ENCODE peak calls at places on chromosomes 4 and X, in four cellular contexts. One of them, this sample, is unnamed.

GRCh38 chr4:139503622-139504166 is 49.8 kb downstream of the RAB33B start:
- DNase-seq in neural progenitor cell: no peak
- DNase-seq in GM03348: no peak
- DNase-seq in activated CD8-positive, alpha-beta memory T cell treated with anti-CD3 and anti-CD28 coated beads, Interleukin-2, amount 50 U/mL, for 48 hours: no peak
- DNase-seq in this sample: no peak

GRCh38 chr4:137794779-137795178 is 262.5 kb upstream of the PCDH18 start:
- DNase-seq in GM03348: peak; percentile 4
- DNase-seq in activated CD8-positive, alpha-beta memory T cell treated with anti-CD3 and anti-CD28 coated beads, Interleukin-2, amount 50 U/mL, for 48 hours: no peak
- DNase-seq in neural progenitor cell: no peak
- DNase-seq in this sample: no peak

GRCh38 chr4:146450524-146450923 is 71.2 kb downstream of the SLC10A7 start:
- DNase-seq in neural progenitor cell: no peak
- DNase-seq in activated CD8-positive, alpha-beta memory T cell treated with anti-CD3 and anti-CD28 coated beads, Interleukin-2, amount 50 U/mL, for 48 hours: no peak
- DNase-seq in GM03348: peak; percentile 9
- DNase-seq in this sample: no peak

GRCh38 chrX:72084114-72084513 is 47.6 kb downstream of the RTL5 start:
- DNase-seq in GM03348: no peak
- DNase-seq in activated CD8-positive, alpha-beta memory T cell treated with anti-CD3 and anti-CD28 coated beads, Interleukin-2, amount 50 U/mL, for 48 hours: no peak
- DNase-seq in neural progenitor cell: no peak
- DNase-seq in this sample: no peak

GRCh38 chr4:123102897-123103489 is 180.6 kb upstream of the NUDT6 start:
- DNase-seq in neural progenitor cell: peak; percentile 44
- DNase-seq in activated CD8-positive, alpha-beta memory T cell treated with anti-CD3 and anti-CD28 coated beads, Interleukin-2, amount 50 U/mL, for 48 hours: no peak
- DNase-seq in GM03348: peak; percentile 44
- DNase-seq in this sample: no peak

GRCh38 chr4:113293043-113293560 is 243.6 kb downstream of the ANK2 start:
- DNase-seq in activated CD8-positive, alpha-beta memory T cell treated with anti-CD3 and anti-CD28 coated beads, Interleukin-2, amount 50 U/mL, for 48 hours: no peak
- DNase-seq in GM03348: peak; percentile 62
- DNase-seq in neural progenitor cell: peak; percentile 34
- DNase-seq in this sample: peak; percentile 68

GRCh38 chr4:53497446-53498069 is 93.7 kb downstream of the LNX1 start:
- DNase-seq in neural progenitor cell: peak; percentile 47
- DNase-seq in GM03348: peak; percentile 84
- DNase-seq in activated CD8-positive, alpha-beta memory T cell treated with anti-CD3 and anti-CD28 coated beads, Interleukin-2, amount 50 U/mL, for 48 hours: no peak
- DNase-seq in this sample: peak; percentile 71

GRCh38 chrX:40153335-40154221 is 55.8 kb upstream of the BCOR start:
- DNase-seq in GM03348: peak; percentile 41
- DNase-seq in neural progenitor cell: peak; percentile 70
- DNase-seq in activated CD8-positive, alpha-beta memory T cell treated with anti-CD3 and anti-CD28 coated beads, Interleukin-2, amount 50 U/mL, for 48 hours: no peak
- DNase-seq in this sample: peak; percentile 50

GRCh38 chr4:185039508-185040273 is 21.4 kb downstream of the HELT start:
- DNase-seq in GM03348: peak; percentile 84
- DNase-seq in neural progenitor cell: peak; percentile 63
- DNase-seq in activated CD8-positive, alpha-beta memory T cell treated with anti-CD3 and anti-CD28 coated beads, Interleukin-2, amount 50 U/mL, for 48 hours: peak; percentile 56
- DNase-seq in this sample: no peak

GRCh38 chr4:158208931-158209640 is 1.2 kb upstream of the TMEM144 start:
- DNase-seq in GM03348: no peak
- DNase-seq in activated CD8-positive, alpha-beta memory T cell treated with anti-CD3 and anti-CD28 coated beads, Interleukin-2, amount 50 U/mL, for 48 hours: no peak
- DNase-seq in neural progenitor cell: no peak
- DNase-seq in this sample: no peak

GRCh38 chr4:26493461-26493860 is 3.2 kb upstream of the CCKAR start:
- DNase-seq in neural progenitor cell: no peak
- DNase-seq in GM03348: no peak
- DNase-seq in activated CD8-positive, alpha-beta memory T cell treated with anti-CD3 and anti-CD28 coated beads, Interleukin-2, amount 50 U/mL, for 48 hours: no peak
- DNase-seq in this sample: no peak

GRCh38 chr4:142474398-142475087 is 371.6 kb downstream of the INPP4B start:
- DNase-seq in neural progenitor cell: no peak
- DNase-seq in activated CD8-positive, alpha-beta memory T cell treated with anti-CD3 and anti-CD28 coated beads, Interleukin-2, amount 50 U/mL, for 48 hours: no peak
- DNase-seq in GM03348: no peak
- DNase-seq in this sample: no peak

GRCh38 chr4:140254656-140255299 is 100.8 kb upstream of the MAML3 start:
- DNase-seq in neural progenitor cell: no peak
- DNase-seq in activated CD8-positive, alpha-beta memory T cell treated with anti-CD3 and anti-CD28 coated beads, Interleukin-2, amount 50 U/mL, for 48 hours: no peak
- DNase-seq in GM03348: no peak
- DNase-seq in this sample: no peak

GRCh38 chrX:112746812-112747630 is 67.3 kb upstream of the LHFPL1 start:
- DNase-seq in activated CD8-positive, alpha-beta memory T cell treated with anti-CD3 and anti-CD28 coated beads, Interleukin-2, amount 50 U/mL, for 48 hours: no peak
- DNase-seq in GM03348: peak; percentile 22
- DNase-seq in neural progenitor cell: no peak
- DNase-seq in this sample: no peak

GRCh38 chr4:7480423-7480822 is 45.7 kb upstream of the PSAPL1 start:
- DNase-seq in neural progenitor cell: no peak
- DNase-seq in activated CD8-positive, alpha-beta memory T cell treated with anti-CD3 and anti-CD28 coated beads, Interleukin-2, amount 50 U/mL, for 48 hours: no peak
- DNase-seq in GM03348: no peak
- DNase-seq in this sample: no peak

GRCh38 chr4:187414716-187415115 is 580.9 kb upstream of the ZFP42 start:
- DNase-seq in neural progenitor cell: no peak
- DNase-seq in activated CD8-positive, alpha-beta memory T cell treated with anti-CD3 and anti-CD28 coated beads, Interleukin-2, amount 50 U/mL, for 48 hours: no peak
- DNase-seq in GM03348: no peak
- DNase-seq in this sample: no peak

GRCh38 chrX:132631579-132632232 is 142.9 kb upstream of the MBNL3 start:
- DNase-seq in activated CD8-positive, alpha-beta memory T cell treated with anti-CD3 and anti-CD28 coated beads, Interleukin-2, amount 50 U/mL, for 48 hours: no peak
- DNase-seq in neural progenitor cell: peak; percentile 8
- DNase-seq in GM03348: peak; percentile 17
- DNase-seq in this sample: no peak

GRCh38 chr4:85812776-85813175 is 337.8 kb downstream of the ARHGAP24 start:
- DNase-seq in GM03348: no peak
- DNase-seq in neural progenitor cell: no peak
- DNase-seq in activated CD8-positive, alpha-beta memory T cell treated with anti-CD3 and anti-CD28 coated beads, Interleukin-2, amount 50 U/mL, for 48 hours: no peak
- DNase-seq in this sample: no peak

GRCh38 chr4:53601251-53601764 is 10.0 kb upstream of the LNX1 start:
- DNase-seq in neural progenitor cell: peak; percentile 66
- DNase-seq in GM03348: peak; percentile 11
- DNase-seq in activated CD8-positive, alpha-beta memory T cell treated with anti-CD3 and anti-CD28 coated beads, Interleukin-2, amount 50 U/mL, for 48 hours: no peak
- DNase-seq in this sample: peak; percentile 45

GRCh38 chr4:2570551-2571222 is 34.2 kb downstream of the FAM193A start:
- DNase-seq in neural progenitor cell: no peak
- DNase-seq in GM03348: no peak
- DNase-seq in activated CD8-positive, alpha-beta memory T cell treated with anti-CD3 and anti-CD28 coated beads, Interleukin-2, amount 50 U/mL, for 48 hours: peak; percentile 69
- DNase-seq in this sample: no peak

GRCh38 chrX:149867488-149867887 is 13.5 kb upstream of the MAGEA8 start:
- DNase-seq in neural progenitor cell: no peak
- DNase-seq in GM03348: no peak
- DNase-seq in activated CD8-positive, alpha-beta memory T cell treated with anti-CD3 and anti-CD28 coated beads, Interleukin-2, amount 50 U/mL, for 48 hours: no peak
- DNase-seq in this sample: no peak

GRCh38 chr4:24794916-24795665 is at the start of gene SOD3:
- DNase-seq in neural progenitor cell: peak; percentile 82
- DNase-seq in GM03348: peak; percentile 96
- DNase-seq in activated CD8-positive, alpha-beta memory T cell treated with anti-CD3 and anti-CD28 coated beads, Interleukin-2, amount 50 U/mL, for 48 hours: no peak
- DNase-seq in this sample: peak; percentile 91

GRCh38 chr4:35124116-35124515 is 1120.2 kb downstream of the ARAP2 start:
- DNase-seq in activated CD8-positive, alpha-beta memory T cell treated with anti-CD3 and anti-CD28 coated beads, Interleukin-2, amount 50 U/mL, for 48 hours: no peak
- DNase-seq in GM03348: no peak
- DNase-seq in neural progenitor cell: no peak
- DNase-seq in this sample: no peak

GRCh38 chrX:129576539-129576938 is 36.5 kb downstream of the OCRL start:
- DNase-seq in activated CD8-positive, alpha-beta memory T cell treated with anti-CD3 and anti-CD28 coated beads, Interleukin-2, amount 50 U/mL, for 48 hours: no peak
- DNase-seq in GM03348: no peak
- DNase-seq in neural progenitor cell: no peak
- DNase-seq in this sample: no peak

This sample was measured in right cardiac atrium.